ENCODE peak calls at places on chromosomes 12 and 14, in eight cellular contexts. U, G, F, X, R, S, O and Y are unnamed samples.

GRCh38 chr14:81449114-81449513 is 49.0 kb upstream of the STON2 start:
- DNase-seq in F (no peak), O (peak), X (no peak), G (no peak), S (no peak), U (peak), R (no peak), Y (peak)

GRCh38 chr12:112160611-112161010 is 35.3 kb downstream of the TRAFD1 start:
- DNase-seq in U (no peak), S (no peak), R (no peak), F (no peak), O (no peak), X (no peak), G (no peak), Y (no peak)

GRCh38 chr14:101440511-101440910 is 120.8 kb upstream of the DIO3 start:
- DNase-seq in S (no peak), O (no peak), U (no peak), G (no peak), X (no peak), R (no peak), F (no peak), Y (no peak)

GRCh38 chr12:82730832-82731497 is 44.3 kb downstream of the TMTC2 start:
- DNase-seq in R (no peak), G (no peak), F (no peak), U (no peak), S (no peak), X (no peak), O (no peak), Y (no peak)

GRCh38 chr14:81031488-81031887 is 76.1 kb downstream of the TSHR start:
- DNase-seq in G (no peak), O (no peak), F (peak), R (no peak), S (no peak), X (no peak), U (no peak), Y (no peak)

GRCh38 chr14:78598046-78598652 is 428.0 kb downstream of the NRXN3 start:
- DNase-seq in F (peak), O (peak), U (peak), X (peak), G (peak), R (peak), S (peak), Y (no peak)

GRCh38 chr12:48349471-48349870 is 1.2 kb downstream of the ZNF641 start:
- DNase-seq in G (no peak), U (peak), R (no peak), F (no peak), S (no peak), X (no peak), O (no peak), Y (no peak)

GRCh38 chr12:76341436-76342030 is 6.7 kb downstream of the BBS10 start:
- DNase-seq in G (no peak), R (no peak), F (no peak), O (no peak), S (no peak), U (no peak), X (no peak), Y (no peak)

GRCh38 chr14:95228240-95228639 is 70.9 kb upstream of the DICER1 start:
- DNase-seq in F (no peak), S (no peak), X (no peak), O (no peak), U (no peak), R (no peak), G (no peak), Y (no peak)

GRCh38 chr14:42563313-42563712 is 956.6 kb downstream of the LRFN5 start:
- DNase-seq in O (no peak), G (no peak), U (no peak), S (no peak), R (no peak), X (no peak), F (no peak), Y (no peak)

GRCh38 chr14:72783741-72784140 is 110.2 kb downstream of the DPF3 start:
- DNase-seq in U (no peak), F (no peak), G (no peak), O (no peak), R (no peak), S (no peak), X (no peak), Y (peak)

GRCh38 chr12:118035194-118036041 is 18.9 kb downstream of the RFC5 start:
- DNase-seq in R (peak), G (no peak), F (peak), O (no peak), S (no peak), X (no peak), U (no peak), Y (no peak)

GRCh38 chr12:57844725-57845477 is 1.6 kb downstream of the CTDSP2 start:
- DNase-seq in F (no peak), R (peak), S (no peak), O (peak), U (peak), X (peak), G (no peak), Y (peak)

GRCh38 chr12:104764225-104765073 is 193.6 kb downstream of the SLC41A2 start:
- DNase-seq in U (no peak), X (no peak), R (peak), F (no peak), O (no peak), S (peak), G (no peak), Y (no peak)

GRCh38 chr14:100278702-100279101 is 27.5 kb downstream of the SLC25A29 start:
- DNase-seq in G (no peak), R (peak), F (no peak), X (no peak), O (no peak), U (no peak), S (no peak), Y (no peak)

GRCh38 chr12:131511391-131511802 is 199.5 kb upstream of the SFSWAP start:
- DNase-seq in O (no peak), S (peak), F (no peak), U (no peak), G (no peak), X (no peak), R (peak), Y (no peak)

GRCh38 chr12:98332626-98333025 is 182.8 kb upstream of the TMPO start:
- DNase-seq in R (peak), O (no peak), S (no peak), F (peak), G (no peak), U (no peak), X (no peak), Y (no peak)

GRCh38 chr14:55721353-55721752 is 141.3 kb downstream of the KTN1 start:
- DNase-seq in F (no peak), R (peak), U (no peak), X (peak), O (no peak), G (no peak), S (no peak), Y (no peak)

GRCh38 chr12:124006582-124007170 is 33.7 kb downstream of the ZNF664 start:
- DNase-seq in S (peak), X (no peak), U (no peak), F (no peak), R (peak), O (no peak), G (no peak), Y (no peak)

GRCh38 chr14:88228519-88229236 is 94.4 kb downstream of the KCNK10 start:
- DNase-seq in X (no peak), S (no peak), G (no peak), F (no peak), O (no peak), R (no peak), U (no peak), Y (no peak)

GRCh38 chr12:124548854-124549378 is 18.5 kb downstream of the NCOR2 start:
- DNase-seq in G (no peak), U (peak), O (peak), S (no peak), X (peak), F (no peak), R (no peak), Y (no peak)

GRCh38 chr12:14795028-14795448 is 8.2 kb downstream of the WBP11 start:
- DNase-seq in F (no peak), R (peak), G (no peak), U (no peak), X (no peak), S (no peak), O (no peak), Y (no peak)

GRCh38 chr12:51721281-51721940 is 127.1 kb downstream of the FIGNL2 start:
- DNase-seq in U (peak), R (peak), S (peak), G (no peak), X (peak), F (no peak), O (peak), Y (no peak)

GRCh38 chr14:59482471-59483331 is 1.5 kb downstream of the L3HYPDH start:
- DNase-seq in X (peak), R (no peak), U (peak), F (peak), O (no peak), S (no peak), G (no peak), Y (no peak)

GRCh38 chr12:115504241-115504941 is 773.1 kb downstream of the MED13L start:
- DNase-seq in G (no peak), S (no peak), O (no peak), U (no peak), F (no peak), X (peak), R (peak), Y (no peak)